ENCODE peak calls at places on chromosomes 6 and 20, in four cellular contexts. L is endothelial cell of umbilical vein, K is HCT116, O is SK-N-SH. A is an unnamed sample.

GRCh38 chr6:2773450-2773849 is 8.3 kb downstream of the WRNIP1 start:
- DNase-seq in L (no peak), O (no peak), K (no peak), A (no peak)

GRCh38 chr20:57475388-57476072 is 49.4 kb downstream of the CTCFL start:
- DNase-seq in O (no peak), L (no peak), K (no peak), A (no peak)

GRCh38 chr6:90241229-90241873 is 55.3 kb downstream of the BACH2 start:
- DNase-seq in L (peak), K (no peak), O (no peak), A (no peak)

GRCh38 chr6:23659125-23659524 is 466.9 kb upstream of the NRSN1 start:
- DNase-seq in O (peak), L (no peak), K (no peak), A (no peak)

GRCh38 chr6:36927691-36928546 is 26.6 kb upstream of the PI16 start:
- DNase-seq in L (no peak), O (no peak), K (no peak), A (no peak)

GRCh38 chr6:170291271-170292110 is 613 bp upstream of the DLL1 start:
- DNase-seq in L (peak), O (peak), K (no peak), A (peak)

GRCh38 chr20:32828029-32828666 is 8.4 kb downstream of the MAPRE1 start:
- DNase-seq in O (no peak), K (no peak), L (peak), A (no peak)

GRCh38 chr6:17393335-17394191 is at the start of gene CAP2:
- DNase-seq in L (peak), K (no peak), O (peak), A (peak)

GRCh38 chr6:36600564-36601146 is 6.5 kb downstream of the SRSF3 start:
- DNase-seq in L (no peak), O (no peak), K (no peak), A (no peak)

GRCh38 chr6:106692112-106692822 is 62.9 kb downstream of the QRSL1 start:
- DNase-seq in K (no peak), L (peak), O (no peak), A (no peak)

GRCh38 chr20:4936392-4936850 is 64.9 kb downstream of the SLC23A2 start:
- DNase-seq in K (no peak), O (no peak), L (no peak), A (no peak)

GRCh38 chr20:47243003-47243402 is 113.5 kb downstream of the ZMYND8 start:
- DNase-seq in L (no peak), K (no peak), O (no peak), A (no peak)

GRCh38 chr20:17921774-17922173 is 46.8 kb downstream of the SNX5 start:
- DNase-seq in O (no peak), L (no peak), K (no peak), A (no peak)

GRCh38 chr6:36028088-36028886 is 679 bp downstream of the MAPK14 start:
- DNase-seq in K (no peak), O (peak), L (peak), A (peak)

GRCh38 chr6:30888472-30889137 is 4.3 kb downstream of the DDR1 start:
- DNase-seq in O (peak), K (no peak), L (no peak), A (no peak)

GRCh38 chr6:8644306-8644705 is 209.0 kb upstream of the SLC35B3 start:
- DNase-seq in O (no peak), K (no peak), L (no peak), A (no peak)

GRCh38 chr6:151993364-151993763 is 185.9 kb downstream of the ESR1 start:
- DNase-seq in K (no peak), O (no peak), L (no peak), A (no peak)

GRCh38 chr6:159977242-159978214 is 8.6 kb downstream of the IGF2R start:
- DNase-seq in L (no peak), O (no peak), K (no peak), A (no peak)

GRCh38 chr6:148414836-148415235 is 72.2 kb downstream of the SASH1 start:
- DNase-seq in L (peak), K (no peak), O (no peak), A (no peak)

GRCh38 chr6:37777272-37777736 is 42.2 kb upstream of the ZFAND3 start:
- DNase-seq in O (no peak), K (no peak), L (no peak), A (no peak)

GRCh38 chr20:22404609-22405170 is 179.7 kb downstream of the FOXA2 start:
- DNase-seq in O (no peak), K (no peak), L (no peak), A (no peak)

GRCh38 chr6:46263709-46264091 is 92.9 kb upstream of the ENPP5 start:
- DNase-seq in L (peak), K (no peak), O (no peak), A (no peak)

GRCh38 chr20:10538768-10539167 is 103.7 kb downstream of the SLX4IP start:
- DNase-seq in O (no peak), L (no peak), K (no peak), A (no peak)

GRCh38 chr20:10539818-10540553 is 104.9 kb downstream of the SLX4IP start:
- DNase-seq in O (no peak), L (no peak), K (no peak), A (no peak)

GRCh38 chr20:10541668-10542411 is 106.7 kb downstream of the SLX4IP start:
- DNase-seq in O (no peak), L (peak), K (no peak), A (no peak)

GRCh38 chr20:10537850-10538480 is 102.9 kb downstream of the SLX4IP start:
- DNase-seq in L (no peak), K (no peak), O (no peak), A (no peak)

DNA sequence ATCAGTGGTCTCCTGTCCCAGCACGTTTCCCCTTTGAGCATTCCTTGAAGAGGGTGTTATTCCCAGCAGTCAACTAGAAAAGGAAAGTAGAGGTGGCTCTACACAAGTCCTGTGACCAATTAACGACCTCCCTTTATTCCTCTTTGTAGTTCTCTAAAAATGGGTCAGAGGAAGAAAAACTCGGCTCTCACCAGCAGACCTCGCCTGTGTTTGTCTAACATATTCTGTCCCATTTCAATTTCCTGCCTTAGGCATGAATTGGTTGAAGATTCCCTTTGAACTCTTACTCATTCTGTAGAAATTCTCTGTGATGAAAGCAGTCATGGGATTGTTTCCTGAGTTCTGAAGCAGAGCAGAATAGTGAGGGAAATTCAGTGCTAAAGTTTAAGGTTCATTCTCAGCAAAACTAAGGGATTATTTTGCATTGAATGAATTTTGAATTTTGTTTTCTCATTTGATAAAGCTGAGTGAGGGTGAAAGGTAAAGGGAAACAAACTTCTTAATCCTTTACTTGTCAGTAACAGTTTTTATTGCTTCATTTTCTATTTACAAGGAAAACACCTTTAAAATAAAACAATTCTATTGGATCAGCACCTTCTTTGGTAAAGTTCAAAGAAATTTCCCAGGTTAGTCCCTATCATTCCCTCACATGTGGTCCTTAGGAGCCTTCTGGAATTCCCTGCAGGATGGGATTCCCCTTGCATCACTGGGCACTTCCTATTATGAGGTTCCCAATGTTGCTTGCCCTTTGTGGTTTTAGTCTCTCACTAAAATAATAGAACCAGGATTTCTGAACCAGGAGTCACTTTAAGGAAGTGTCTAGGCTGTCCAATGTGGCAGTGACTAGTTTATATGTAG is 105.8 kb downstream of the SLX4IP start:
- DNase-seq in L (peak), K (peak), O (no peak), A (no peak)
- TF ChIP-seq POLR2AphosphoS5 in L (peak), K (peak), O (no peak), A (no peak)

GRCh38 chr20:15832512-15832911 is 740.7 kb downstream of the KIF16B start:
- DNase-seq in L (no peak), O (no peak), K (no peak), A (no peak)
- H2AFZ ChIP-seq in L (no peak), O (no peak), K (no peak), A (no peak)

GRCh38 chr6:129138739-129139405 is 255.9 kb downstream of the LAMA2 start:
- DNase-seq in L (no peak), O (no peak), K (no peak), A (no peak)
- TF ChIP-seq POLR2AphosphoS5 in L (no peak), O (no peak), K (no peak), A (no peak)

GRCh38 chr20:23524146-23524545 is 33.2 kb downstream of the CST8 start:
- DNase-seq in O (no peak), L (no peak), K (no peak), A (no peak)
- H2AFZ ChIP-seq in O (no peak), L (no peak), K (no peak), A (no peak)

GRCh38 chr6:157177731-157178336 is 145.5 kb downstream of the TMEM242 start:
- DNase-seq in K (no peak), O (no peak), L (no peak), A (no peak)

GRCh38 chr6:157182503-157183254 is 140.6 kb downstream of the TMEM242 start:
- DNase-seq in K (no peak), O (no peak), L (no peak), A (no peak)

GRCh38 chr6:157184202-157185015 is 138.9 kb downstream of the TMEM242 start:
- DNase-seq in L (peak), O (peak), K (peak), A (peak)

GRCh38 chr6:157185171-157185570 is 138.1 kb downstream of the TMEM242 start:
- DNase-seq in L (no peak), O (no peak), K (no peak), A (no peak)

DNA sequence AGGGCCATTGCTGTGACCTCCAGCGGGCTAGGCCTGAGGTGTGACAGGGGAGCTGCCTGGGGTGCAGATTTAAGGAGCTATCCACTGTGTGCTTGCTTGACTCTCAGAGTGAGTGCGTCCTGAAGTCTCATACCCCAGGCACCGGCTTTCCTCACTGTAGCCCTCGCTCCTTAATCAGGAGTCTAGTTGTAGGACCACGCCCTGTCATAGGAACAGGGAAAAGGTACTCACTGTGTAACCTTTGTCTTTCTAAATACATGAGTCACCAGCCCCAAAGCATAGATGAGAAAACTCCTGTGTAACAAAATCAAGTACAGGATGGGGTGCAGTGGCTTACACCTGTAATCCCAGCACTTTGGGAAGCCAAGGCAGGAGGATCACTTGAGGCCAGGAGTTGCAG is 141.7 kb downstream of the TMEM242 start:
- DNase-seq in L (no peak), K (peak), O (no peak), A (no peak)
- TF ChIP-seq POLR2AphosphoS5 in L (no peak), K (no peak), O (no peak), A (no peak)

GRCh38 chr6:49935387-49935786 is 28.6 kb downstream of the DEFB114 start:
- DNase-seq in L (no peak), K (no peak), O (no peak), A (no peak)

GRCh38 chr6:49937811-49938210 is 26.2 kb downstream of the DEFB114 start:
- DNase-seq in O (no peak), K (no peak), L (no peak), A (no peak)

GRCh38 chr6:49937017-49937416 is 26.9 kb downstream of the DEFB114 start:
- DNase-seq in O (no peak), L (no peak), K (no peak), A (no peak)

GRCh38 chr6:49934770-49935169 is 29.2 kb downstream of the DEFB114 start:
- DNase-seq in O (no peak), L (no peak), K (no peak), A (no peak)

GRCh38 chr6:49939993-49940498 is 23.9 kb downstream of the DEFB114 start:
- DNase-seq in O (no peak), K (no peak), L (no peak), A (no peak)
- H2AFZ ChIP-seq in O (no peak), K (no peak), L (no peak), A (no peak)

GRCh38 chr20:1118336-1119127 is at the start of gene PSMF1:
- DNase-seq in K (peak), L (peak), O (peak), A (peak)

GRCh38 chr20:1121439-1121838 is 3.0 kb downstream of the PSMF1 start:
- DNase-seq in O (no peak), K (no peak), L (no peak), A (no peak)

GRCh38 chr20:1119524-1119923 is 1.1 kb downstream of the PSMF1 start:
- DNase-seq in K (no peak), O (no peak), L (no peak), A (no peak)

GRCh38 chr20:1118004-1118335 is 432 bp upstream of the PSMF1 start:
- DNase-seq in O (no peak), K (no peak), L (no peak), A (no peak)

GRCh38 chr20:1119128-1119505 is 715 bp downstream of the PSMF1 start:
- DNase-seq in O (no peak), L (peak), K (no peak), A (no peak)
- TF ChIP-seq POLR2AphosphoS5 in O (no peak), L (no peak), K (no peak), A (no peak)